ENCODE peak calls at places on chromosome 22, in ten cellular contexts. Q is HCT116, T is upper lobe of left lung, S is transverse colon, M is HepG2, O is stomach, K is sigmoid colon, I is endothelial cell of umbilical vein, N is H1, H is prostate gland. Z is an unnamed sample.

GRCh38 chr22:45648320-45649070 is 23.1 kb upstream of the ATXN10 start:
- DNase-seq in Q (no peak), T (peak; percentile 72), S (no peak), M (no peak), O (no peak), K (no peak), I (no peak), N (no peak), H (no peak), Z (peak; percentile 67)

GRCh38 chr22:47375621-47376321 is 613.3 kb downstream of the TBC1D22A start:
- DNase-seq in Q (no peak), T (peak; percentile 37), S (no peak), M (no peak), O (no peak), K (peak; percentile 36), I (no peak), N (no peak), H (no peak), Z (peak; percentile 69)

GRCh38 chr22:40196628-40197027 is 18.9 kb downstream of the TNRC6B start:
- DNase-seq in Q (no peak), T (no peak), S (no peak), M (no peak), O (no peak), K (no peak), I (peak; percentile 85), N (no peak), H (no peak), Z (no peak)

GRCh38 chr22:45026511-45026910 is 16.7 kb upstream of the PHF21B start:
- DNase-seq in Q (no peak), T (no peak), S (no peak), M (no peak), O (no peak), K (no peak), I (no peak), N (no peak), H (no peak), Z (no peak)

GRCh38 chr22:46072030-46072881 is 78.1 kb upstream of the PPARA start:
- DNase-seq in Q (no peak), T (peak; percentile 95), S (peak; percentile 84), M (no peak), O (peak; percentile 82), K (peak; percentile 83), I (peak; percentile 55), N (peak; percentile 68), H (no peak), Z (peak; percentile 90)

GRCh38 chr22:26139320-26139719 is 29.9 kb upstream of the SEZ6L start:
- DNase-seq in Q (no peak), T (no peak), S (no peak), M (no peak), O (no peak), K (no peak), I (no peak), N (no peak), H (peak; percentile 44), Z (no peak)

GRCh38 chr22:46055176-46055850 is 78.4 kb upstream of the WNT7B start:
- DNase-seq in Q (no peak), T (no peak), S (peak; percentile 79), M (no peak), O (peak; percentile 72), K (peak; percentile 83), I (peak; percentile 31), N (no peak), H (no peak), Z (peak; percentile 84)

GRCh38 chr22:19554834-19555404 is 30.7 kb upstream of the CLDN5 start:
- DNase-seq in Q (peak; percentile 28), T (no peak), S (no peak), M (peak; percentile 81), O (no peak), K (peak; percentile 26), I (peak; percentile 73), N (peak; percentile 70), H (no peak), Z (no peak)

GRCh38 chr22:27450448-27450847 is 351.1 kb downstream of the MN1 start:
- DNase-seq in Q (no peak), T (no peak), S (no peak), M (no peak), O (no peak), K (no peak), I (no peak), N (no peak), H (no peak), Z (no peak)

GRCh38 chr22:27454807-27455450 is 346.6 kb downstream of the MN1 start:
- DNase-seq in Q (no peak), T (no peak), S (no peak), M (no peak), O (no peak), K (no peak), I (no peak), N (no peak), H (no peak), Z (no peak)

GRCh38 chr22:27452245-27452644 is 349.3 kb downstream of the MN1 start:
- DNase-seq in Q (no peak), T (no peak), S (no peak), M (no peak), O (no peak), K (no peak), I (no peak), N (no peak), H (no peak), Z (no peak)

GRCh38 chr22:27453688-27454087 is 347.9 kb downstream of the MN1 start:
- DNase-seq in Q (no peak), T (no peak), S (no peak), M (no peak), O (no peak), K (no peak), I (no peak), N (no peak), H (no peak), Z (no peak)

DNA sequence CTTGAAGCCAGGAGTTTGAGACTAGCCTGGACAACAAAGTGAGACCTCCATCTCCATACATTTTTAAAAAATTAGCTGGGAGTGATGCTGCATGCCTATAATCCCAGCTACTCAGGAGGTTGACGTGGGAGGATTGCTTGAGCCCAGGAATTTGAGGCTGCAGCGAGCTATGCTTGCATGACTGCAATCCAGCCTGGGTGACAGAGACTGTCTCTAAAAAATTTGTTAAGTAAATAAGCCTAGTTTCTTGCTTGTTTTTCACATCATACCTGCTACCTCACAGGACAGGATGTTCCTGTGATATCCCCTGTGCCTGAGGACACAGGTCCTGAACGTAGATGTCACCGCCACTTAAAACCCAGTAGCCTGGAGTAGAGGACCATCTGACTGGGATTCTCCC is 348.6 kb downstream of the MN1 start:
- DNase-seq in Q (no peak), T (no peak), S (no peak), M (no peak), O (no peak), K (no peak), I (no peak), N (no peak), H (no peak), Z (no peak)
- TF ChIP-seq POLR2A in Q (no peak), T (no peak), S (no peak), M (no peak), O (no peak), K (no peak), I (no peak), N (no peak), H (no peak), Z (no peak)

DNA sequence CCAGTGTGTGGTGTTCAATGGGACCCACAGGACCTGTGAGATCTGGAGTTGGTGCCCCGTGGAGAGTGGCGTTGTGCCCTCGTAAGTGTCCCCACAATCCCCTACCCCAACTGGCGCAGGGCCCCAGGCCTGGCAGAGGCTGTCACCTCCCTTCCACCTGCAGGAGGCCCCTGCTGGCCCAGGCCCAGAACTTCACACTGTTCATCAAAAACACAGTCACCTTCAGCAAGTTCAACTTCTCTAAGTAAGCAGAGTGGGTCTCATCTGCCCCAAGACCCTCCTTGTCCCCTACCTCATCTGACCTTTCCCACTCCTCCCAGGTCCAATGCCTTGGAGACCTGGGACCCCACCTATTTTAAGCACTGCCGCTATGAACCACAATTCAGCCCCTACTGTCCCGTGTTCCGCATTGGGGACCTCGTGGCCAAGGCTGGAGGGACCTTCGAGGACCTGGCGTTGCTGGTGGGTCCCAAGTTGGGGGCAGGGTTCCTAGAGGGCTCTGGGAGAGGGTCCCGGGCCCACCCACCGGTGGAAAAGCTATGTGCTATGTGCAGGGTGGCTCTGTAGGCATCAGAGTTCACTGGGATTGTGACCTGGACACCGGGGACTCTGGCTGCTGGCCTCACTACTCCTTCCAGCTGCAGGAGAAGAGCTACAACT is 8.1 kb downstream of the P2RX6 start:
- DNase-seq in Q (no peak), T (no peak), S (no peak), M (no peak), O (no peak), K (no peak), I (no peak), N (no peak), H (no peak), Z (peak; percentile 68)
- TF ChIP-seq CTCF in Q (peak; percentile 30), T (no peak), S (no peak), M (peak; percentile 40), O (no peak), K (no peak), I (no peak), N (peak; percentile 30), H (no peak), Z (no peak)

DNA sequence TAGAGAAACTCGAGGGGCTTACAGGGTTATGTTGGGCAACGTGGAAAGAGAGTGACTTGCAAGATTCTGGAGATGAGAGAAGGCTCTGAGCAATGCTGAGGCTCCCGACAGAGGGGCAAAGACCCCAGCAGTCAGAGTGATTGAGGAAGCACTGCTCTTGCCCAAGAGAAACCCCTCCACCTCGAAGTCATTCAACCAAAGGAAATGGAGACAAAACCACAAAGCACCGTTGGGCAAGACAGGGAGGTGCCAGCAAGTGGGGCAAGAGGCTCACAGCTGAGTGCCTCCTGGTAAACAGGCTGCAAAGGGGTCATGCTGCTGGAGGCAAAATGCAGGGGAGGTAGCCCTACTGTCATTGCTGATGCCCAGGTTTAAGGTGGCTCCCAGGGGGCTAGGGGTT is 17.9 kb upstream of the MYH9 start:
- DNase-seq in Q (no peak), T (no peak), S (peak; percentile 56), M (no peak), O (peak; percentile 36), K (no peak), I (no peak), N (no peak), H (no peak), Z (peak; percentile 92)
- TF ChIP-seq POLR2AphosphoS5 in Q (no peak), T (peak; percentile 72), S (no peak), M (no peak), O (no peak), K (no peak), I (no peak), N (no peak), H (no peak), Z (no peak)

GRCh38 chr22:50705851-50706351 is 32.1 kb upstream of the ACR start:
- DNase-seq in Q (no peak), T (no peak), S (no peak), M (no peak), O (no peak), K (peak; percentile 62), I (no peak), N (no peak), H (no peak), Z (peak; percentile 66)

GRCh38 chr22:50703726-50704509 is 31.3 kb downstream of the SHANK3 start:
- DNase-seq in Q (no peak), T (no peak), S (no peak), M (no peak), O (no peak), K (peak; percentile 55), I (no peak), N (no peak), H (no peak), Z (peak; percentile 64)

GRCh38 chr22:50704510-50705218 is 32.0 kb downstream of the SHANK3 start:
- DNase-seq in Q (no peak), T (peak; percentile 76), S (no peak), M (no peak), O (no peak), K (peak; percentile 57), I (no peak), N (no peak), H (no peak), Z (peak; percentile 67)

GRCh38 chr22:50706481-50707125 is 31.4 kb upstream of the ACR start:
- DNase-seq in Q (no peak), T (no peak), S (no peak), M (no peak), O (no peak), K (peak; percentile 50), I (no peak), N (no peak), H (no peak), Z (peak; percentile 48)

GRCh38 chr22:50705219-50705691 is 32.6 kb downstream of the SHANK3 start:
- DNase-seq in Q (no peak), T (no peak), S (no peak), M (no peak), O (peak; percentile 33), K (peak; percentile 74), I (peak; percentile 52), N (peak; percentile 87), H (no peak), Z (peak; percentile 77)
- TF ChIP-seq POLR2A in Q (no peak), T (no peak), S (no peak), M (no peak), O (no peak), K (no peak), I (no peak), N (no peak), H (no peak), Z (no peak)

Z was measured in spleen.